ENCODE peak calls at places on chromosomes 13 and 19, in six cellular contexts. T, B, Y, C, E and V are unnamed samples.
A peak's percentile ranks its signal among the peaks of the same experiment; 100 is the strongest.

GRCh38 chr13:40116008-40116407 is 460.5 kb downstream of the COG6 start:
- DNase-seq in T (peak; percentile 48), B (no peak), Y (peak; percentile 61), C (no peak), E (peak; percentile 73), V (peak; percentile 80)

GRCh38 chr13:49867834-49868233 is 68.3 kb downstream of the SPRYD7 start:
- DNase-seq in T (no peak), B (no peak), Y (no peak), C (no peak), E (no peak), V (no peak)

GRCh38 chr13:20826301-20826700 is 52.5 kb upstream of the EEF1AKMT1 start:
- DNase-seq in T (no peak), B (no peak), Y (no peak), C (no peak), E (no peak), V (no peak)

GRCh38 chr13:63337921-63338320 is 1922.3 kb upstream of the PCDH20 start:
- DNase-seq in T (no peak), B (no peak), Y (no peak), C (no peak), E (no peak), V (no peak)

GRCh38 chr13:95382906-95383305 is 81.7 kb upstream of the ABCC4 start:
- DNase-seq in T (no peak), B (no peak), Y (no peak), C (no peak), E (no peak), V (no peak)

GRCh38 chr19:49642488-49643035 is 553 bp downstream of the SCAF1 start:
- DNase-seq in T (no peak), B (no peak), Y (peak; percentile 44), C (no peak), E (no peak), V (no peak)

GRCh38 chr13:60837806-60838205 is 440.8 kb downstream of the TDRD3 start:
- DNase-seq in T (no peak), B (no peak), Y (no peak), C (no peak), E (no peak), V (no peak)

GRCh38 chr13:112892759-112893569 is 76.0 kb upstream of the MCF2L start:
- DNase-seq in T (no peak), B (no peak), Y (no peak), C (no peak), E (peak; percentile 83), V (no peak)

GRCh38 chr19:798415-799075 is 1.3 kb downstream of the PTBP1 start:
- DNase-seq in T (no peak), B (no peak), Y (no peak), C (no peak), E (peak; percentile 43), V (no peak)

DNA sequence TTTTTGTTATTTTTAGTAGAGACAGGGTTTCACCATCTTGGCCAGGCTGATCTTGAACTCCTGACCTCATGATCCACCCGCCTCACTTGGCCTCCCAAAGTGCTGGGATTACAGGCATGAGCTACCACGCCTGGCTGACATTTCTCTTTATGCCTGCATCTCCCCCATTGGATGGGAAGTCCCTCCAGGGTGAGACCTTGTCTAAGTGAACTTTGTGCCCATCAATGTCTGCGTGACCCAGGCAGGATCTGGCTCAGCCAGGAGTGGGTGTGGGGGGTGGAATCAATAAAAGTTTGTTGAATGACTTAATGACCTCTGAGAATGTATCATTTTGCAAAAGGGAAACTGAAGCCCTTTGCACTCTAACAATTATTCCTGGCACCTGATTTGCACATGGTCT is 1.8 kb upstream of the ARRDC5 start:
- DNase-seq in T (no peak), B (no peak), Y (no peak), C (no peak), E (peak; percentile 47), V (no peak)
- TF ChIP-seq ZNF274 in T (no peak), B (no peak), Y (no peak), C (no peak), E (no peak), V (no peak)

DNA sequence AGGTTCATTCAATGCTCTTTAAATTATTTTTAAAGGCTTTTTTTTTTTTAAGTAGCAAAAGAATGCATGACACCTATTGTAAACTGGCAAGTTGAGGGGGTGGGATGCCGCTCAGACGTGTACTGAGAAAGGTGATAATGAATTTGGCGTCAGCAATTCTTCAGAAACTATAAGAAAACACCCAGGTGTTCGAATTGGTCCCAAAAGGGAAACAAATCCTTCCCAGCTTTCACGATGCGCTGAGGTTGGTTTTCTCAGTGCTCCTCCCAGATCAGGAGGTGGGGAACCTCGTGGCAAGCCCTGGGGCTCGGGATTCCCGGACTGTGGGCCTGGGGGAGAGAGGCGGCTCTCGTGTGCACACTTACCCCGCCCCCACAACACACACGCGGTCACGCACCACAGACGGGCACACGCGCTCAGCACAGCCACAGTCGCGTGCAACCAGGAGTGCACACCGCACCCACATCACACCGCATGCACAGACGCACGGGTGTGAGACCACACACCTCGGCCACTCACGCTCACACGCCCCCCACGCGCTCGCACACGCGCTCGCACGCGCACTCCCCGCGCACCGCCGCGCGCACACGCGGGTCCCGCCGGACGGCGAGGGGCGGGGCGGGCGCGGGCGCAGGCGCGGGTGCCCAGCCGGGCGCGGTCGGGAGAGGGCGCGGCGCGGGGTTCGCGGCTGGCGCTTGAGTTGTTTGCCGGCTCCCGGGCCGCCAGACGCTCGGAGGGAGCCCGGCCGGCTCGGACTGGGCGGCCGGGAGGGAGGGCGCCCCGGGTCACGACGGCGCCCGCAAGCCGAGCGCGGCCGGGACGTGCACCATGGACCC is at the start of gene FAM124A:
- DNase-seq in T (no peak), B (no peak), Y (peak; percentile 29), C (no peak), E (no peak), V (peak; percentile 4)
- TF ChIP-seq ZNF274 in T (no peak), B (no peak), Y (no peak), C (no peak), E (no peak), V (no peak)

GRCh38 chr13:75986818-75987217 is 350.7 kb downstream of the LMO7 start:
- DNase-seq in T (peak; percentile 57), B (no peak), Y (no peak), C (no peak), E (no peak), V (no peak)

DNA sequence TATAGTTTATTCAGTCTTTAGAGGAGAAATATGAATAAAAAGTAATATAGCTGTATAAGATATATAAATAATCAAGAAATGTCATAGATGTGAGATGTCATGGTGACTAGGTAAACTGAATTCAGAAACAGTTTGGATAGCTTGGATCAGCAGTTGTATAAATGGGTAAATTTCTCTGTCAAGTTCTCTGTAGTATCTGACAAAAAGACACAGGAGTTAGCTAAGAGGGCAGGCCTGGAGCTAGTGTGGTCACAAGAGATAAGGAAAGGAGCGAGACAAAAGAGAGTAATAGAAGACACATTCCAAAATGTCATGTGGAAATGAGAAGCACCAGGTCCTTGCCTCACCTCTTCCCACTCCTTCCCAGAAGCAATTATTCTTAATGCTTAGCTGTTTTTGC is 349.0 kb downstream of the LMO7 start:
- DNase-seq in T (no peak), B (no peak), Y (peak; percentile 81), C (no peak), E (no peak), V (no peak)
- TF ChIP-seq ZNF274 in T (no peak), B (no peak), Y (no peak), C (no peak), E (no peak), V (no peak)

GRCh38 chr19:53981408-53981998 is 9.9 kb upstream of the CACNG6 start:
- DNase-seq in T (no peak), B (no peak), Y (no peak), C (no peak), E (no peak), V (no peak)

GRCh38 chr19:53978975-53979801 is 12.2 kb upstream of the CACNG6 start:
- DNase-seq in T (no peak), B (no peak), Y (no peak), C (no peak), E (no peak), V (no peak)

GRCh38 chr19:53980553-53981407 is 10.7 kb upstream of the CACNG6 start:
- DNase-seq in T (no peak), B (peak; percentile 33), Y (peak; percentile 12), C (no peak), E (peak; percentile 6), V (peak; percentile 86)

GRCh38 chr19:53977991-53978731 is 13.3 kb upstream of the CACNG6 start:
- DNase-seq in T (no peak), B (peak; percentile 44), Y (peak; percentile 20), C (peak; percentile 90), E (no peak), V (peak; percentile 40)

GRCh38 chr19:53977429-53977990 is 13.9 kb upstream of the CACNG6 start:
- DNase-seq in T (no peak), B (peak; percentile 64), Y (peak; percentile 77), C (no peak), E (peak; percentile 71), V (peak; percentile 70)
- TF ChIP-seq ZNF274 in T (no peak), B (no peak), Y (no peak), C (no peak), E (no peak), V (no peak)

DNA sequence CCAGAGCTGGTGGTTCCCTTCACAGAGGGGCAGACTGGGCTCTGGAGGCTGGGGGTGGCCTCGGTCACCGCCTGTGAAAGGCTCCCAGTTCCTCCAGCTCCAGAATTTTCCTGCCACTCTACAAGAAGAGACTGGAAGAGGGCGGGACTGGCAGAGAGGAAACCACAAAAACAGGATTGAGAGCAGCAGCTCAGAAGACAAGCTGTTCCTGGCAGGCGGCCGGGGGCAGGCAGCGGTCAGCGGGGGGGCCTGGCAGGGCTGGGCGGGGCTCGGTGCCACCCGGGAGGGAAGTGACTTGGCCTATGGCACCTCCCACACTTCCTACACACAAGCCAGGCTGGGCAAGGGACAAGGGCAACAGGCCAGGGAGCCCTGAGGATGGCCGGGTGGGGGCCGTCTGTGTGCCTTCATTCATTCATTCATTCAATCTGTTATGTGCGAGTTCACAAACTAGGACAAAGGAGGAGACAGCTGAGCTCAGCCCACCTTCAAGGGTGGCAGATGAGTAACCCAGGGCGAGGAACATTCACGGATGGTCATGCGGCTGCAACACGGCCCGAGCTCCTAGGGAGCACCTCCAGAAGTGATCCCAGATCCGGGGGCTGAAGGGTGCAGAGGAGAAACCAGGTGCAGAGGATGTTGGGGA is 16.9 kb upstream of the BTBD2 start:
- DNase-seq in T (no peak), B (no peak), Y (no peak), C (no peak), E (no peak), V (peak; percentile 84)
- TF ChIP-seq ZNF274 in T (no peak), B (no peak), Y (no peak), C (no peak), E (no peak), V (no peak)